ENCODE peak calls at places on chromosome 19, in six cellular contexts. P is upper lobe of left lung, X is A549, D is stomach, J is tibial nerve, Y is ovary. G is an unnamed sample.

GRCh38 chr19:53467138-53467502 is 413 bp upstream of the ZNF813 start:
- DNase-seq in J (no peak), X (no peak), Y (no peak), P (peak; percentile 21), D (no peak), G (no peak)

GRCh38 chr19:7730286-7731217 is 1.4 kb downstream of the CLEC4G start:
- DNase-seq in X (no peak), J (no peak), D (no peak), Y (no peak), P (no peak), G (no peak)

GRCh38 chr19:33201886-33202545 is 7.9 kb downstream of the LRP3 start:
- DNase-seq in Y (no peak), J (no peak), P (no peak), D (no peak), X (no peak), G (no peak)

GRCh38 chr19:5308471-5309437 is 31.9 kb downstream of the PTPRS start:
- DNase-seq in P (peak; percentile 67), X (no peak), D (peak; percentile 72), Y (peak; percentile 88), J (peak; percentile 59), G (no peak)

GRCh38 chr19:7603919-7604318 is 8.3 kb downstream of the CAMSAP3 start:
- DNase-seq in J (no peak), X (no peak), Y (no peak), P (no peak), D (no peak), G (no peak)

GRCh38 chr19:5978606-5979552 is 939 bp upstream of the RANBP3 start:
- DNase-seq in Y (no peak), X (no peak), D (no peak), P (no peak), J (no peak), G (no peak)

GRCh38 chr19:21921691-21922180 is 85.8 kb upstream of the ZNF43 start:
- DNase-seq in Y (no peak), J (no peak), D (no peak), X (no peak), P (no peak), G (peak; percentile 34)

GRCh38 chr19:21617740-21618339 is 112.4 kb downstream of the ZNF429 start:
- DNase-seq in P (no peak), D (no peak), J (no peak), Y (no peak), X (no peak), G (no peak)

GRCh38 chr19:4068058-4068966 is 1.6 kb upstream of the ZBTB7A start:
- DNase-seq in D (no peak), P (peak; percentile 26), X (no peak), J (no peak), Y (no peak), G (no peak)

GRCh38 chr19:609001-609340 is 19.3 kb downstream of the HCN2 start:
- DNase-seq in P (peak; percentile 64), Y (no peak), J (peak; percentile 17), X (no peak), D (peak; percentile 65), G (no peak)

GRCh38 chr19:19538077-19538764 is at the start of gene CILP2:
- DNase-seq in J (no peak), P (no peak), D (peak; percentile 37), X (no peak), Y (peak; percentile 82), G (no peak)

GRCh38 chr19:34241513-34242337 is 12.6 kb upstream of the GARRE1 start:
- DNase-seq in J (no peak), X (peak; percentile 59), D (peak; percentile 64), Y (no peak), P (peak; percentile 83), G (no peak)

GRCh38 chr19:48061401-48062344 is 17.8 kb upstream of the CABP5 start:
- DNase-seq in X (no peak), Y (no peak), P (no peak), D (no peak), J (no peak), G (no peak)

GRCh38 chr19:48752511-48753365 is at the start of gene FUT1:
- DNase-seq in X (no peak), P (peak; percentile 92), Y (no peak), J (no peak), D (peak; percentile 95), G (no peak)

GRCh38 chr19:40594251-40594650 is 6.9 kb upstream of the LTBP4 start:
- DNase-seq in P (no peak), D (no peak), Y (no peak), J (no peak), X (no peak), G (no peak)

GRCh38 chr19:19170053-19170945 is at the start of gene MEF2B:
- DNase-seq in J (peak; percentile 42), D (peak; percentile 88), P (peak; percentile 86), X (no peak), Y (peak; percentile 81), G (no peak)

DNA sequence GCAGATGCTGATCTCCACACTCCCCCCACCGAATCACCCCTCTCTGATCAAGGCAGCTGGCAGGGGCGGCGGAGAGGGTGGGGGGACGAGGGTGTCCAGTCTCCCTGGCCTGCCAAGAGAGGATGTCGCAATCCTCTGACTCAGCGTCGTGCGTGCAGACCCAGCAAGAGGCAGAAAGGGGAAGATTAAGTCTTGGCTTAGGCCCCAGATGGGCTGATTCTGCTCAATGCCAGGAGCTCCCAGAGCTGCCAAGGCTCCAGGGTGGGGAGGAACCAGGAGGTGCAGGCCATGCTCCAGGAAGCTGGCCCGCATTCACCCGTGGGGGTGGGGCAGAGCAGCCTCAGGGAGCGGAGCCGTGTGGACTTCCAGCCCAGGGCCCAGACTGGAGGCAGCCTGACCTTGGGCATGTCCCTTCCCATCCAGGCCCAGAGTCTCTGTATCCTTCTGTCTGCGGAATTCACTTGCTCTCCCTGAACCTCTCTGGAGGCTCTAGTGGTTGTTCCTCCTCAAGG is 6.6 kb upstream of the BCL3 start:
- DNase-seq in P (peak; percentile 99), J (peak; percentile 98), Y (peak; percentile 98), X (peak; percentile 97), D (peak; percentile 98), G (peak; percentile 99)
- TF ChIP-seq EP300 in P (peak; percentile 98), J (peak; percentile 91), Y (peak; percentile 95), X (peak; percentile 97), D (peak; percentile 90), G (peak; percentile 66)

DNA sequence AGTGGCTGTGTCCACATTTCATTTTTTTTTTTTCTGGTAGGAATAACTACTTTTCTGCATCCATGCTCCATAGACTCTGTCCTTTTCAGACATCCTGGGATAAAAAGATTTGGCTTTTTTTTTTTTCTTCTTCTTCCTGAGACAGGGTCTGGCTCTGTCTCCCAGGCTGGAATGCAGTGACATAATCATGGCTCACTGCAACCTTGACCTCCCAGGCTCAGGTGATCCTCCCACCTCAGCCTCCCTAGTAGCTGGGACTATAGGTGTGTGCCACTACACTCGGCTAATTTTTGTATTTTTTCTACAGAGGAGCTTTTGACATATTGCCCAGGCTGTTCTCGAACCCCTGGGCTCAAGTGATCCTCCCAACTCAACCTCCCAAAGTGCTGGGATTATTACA is 4.1 kb upstream of the ICAM3 start:
- DNase-seq in Y (no peak), J (no peak), D (no peak), P (no peak), X (no peak), G (no peak)
- TF ChIP-seq EP300 in Y (no peak), J (no peak), D (no peak), P (no peak), X (no peak), G (no peak)

GRCh38 chr19:45607071-45608029 is 5.3 kb upstream of the GPR4 start:
- DNase-seq in P (peak; percentile 76), J (peak; percentile 75), Y (peak; percentile 85), X (peak; percentile 77), D (peak; percentile 80), G (no peak)
- TF ChIP-seq EP300 in P (no peak), J (peak; percentile 44), Y (no peak), X (no peak), D (no peak), G (no peak)

GRCh38 chr19:12112701-12113100 is 27.4 kb downstream of the ZNF20 start:
- DNase-seq in J (no peak), P (no peak), Y (no peak), D (no peak), X (no peak), G (no peak)
- TF ChIP-seq EP300 in J (no peak), P (no peak), Y (no peak), D (no peak), X (no peak), G (no peak)

GRCh38 chr19:41893899-41894298 is 10.9 kb downstream of the ARHGEF1 start:
- DNase-seq in Y (no peak), J (no peak), X (no peak), D (no peak), P (no peak), G (no peak)
- TF ChIP-seq EP300 in Y (no peak), J (no peak), X (no peak), D (no peak), P (no peak), G (no peak)

GRCh38 chr19:1955171-1956142 is 14.5 kb downstream of the CSNK1G2 start:
- DNase-seq in X (no peak), J (no peak), D (no peak), Y (no peak), P (no peak), G (no peak)

GRCh38 chr19:1953441-1954094 is 12.6 kb downstream of the CSNK1G2 start:
- DNase-seq in Y (no peak), X (no peak), P (no peak), J (no peak), D (no peak), G (no peak)

GRCh38 chr19:1953037-1953436 is 12.1 kb downstream of the CSNK1G2 start:
- DNase-seq in J (no peak), X (no peak), D (no peak), P (no peak), Y (no peak), G (no peak)

GRCh38 chr19:1956143-1956537 is 15.2 kb downstream of the CSNK1G2 start:
- DNase-seq in J (no peak), X (no peak), Y (no peak), P (no peak), D (no peak), G (no peak)

DNA sequence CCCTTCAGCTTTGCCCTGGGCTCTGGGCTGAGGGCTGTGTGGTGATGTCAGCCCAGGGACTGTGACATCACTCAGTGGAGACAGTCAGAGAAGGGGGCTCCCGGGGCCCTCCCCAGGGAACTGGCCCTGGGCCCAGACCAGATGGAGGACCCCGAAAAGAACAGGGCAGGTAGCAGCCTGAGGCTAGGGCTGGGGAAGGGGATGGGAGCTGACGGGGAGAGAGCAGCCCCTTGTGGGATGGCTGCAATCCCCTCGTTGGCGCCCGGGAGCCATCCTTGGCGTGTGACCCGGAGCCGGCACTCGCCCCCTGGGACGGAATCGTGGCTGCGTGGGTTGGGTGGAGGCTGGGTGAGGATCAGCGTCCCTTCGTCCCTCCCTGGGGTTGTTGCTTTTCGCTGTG is 13.6 kb downstream of the CSNK1G2 start:
- DNase-seq in P (no peak), D (no peak), Y (no peak), X (no peak), J (no peak), G (no peak)
- TF ChIP-seq EP300 in P (no peak), D (no peak), Y (no peak), X (no peak), J (no peak), G (no peak)

GRCh38 chr19:16495982-16496612 is at the start of the genes C19orf44 and CALR3:
- DNase-seq in X (peak; percentile 81), P (peak; percentile 99), Y (peak; percentile 99), D (peak; percentile 99), J (peak; percentile 97), G (peak; percentile 99)
- TF ChIP-seq EP300 in X (no peak), P (no peak), Y (no peak), D (no peak), J (peak; percentile 98), G (no peak)

G was measured in esophagus muscularis mucosa.